ENCODE peak calls at places on chromosomes 12 and 14, in seven cellular contexts. Z, Q, W, O, D, R and S are unnamed samples.

GRCh38 chr12:23751641-23752040 is 197.8 kb downstream of the SOX5 start:
- DNase-seq in Z (no peak), Q (no peak), W (no peak), O (no peak), D (no peak), R (no peak), S (no peak)

GRCh38 chr14:92491782-92492181 is 21.8 kb upstream of the RIN3 start:
- DNase-seq in Z (no peak), Q (no peak), W (no peak), O (no peak), D (no peak), R (no peak), S (no peak)

GRCh38 chr14:44988694-44989093 is 26.7 kb downstream of the TOGARAM1 start:
- DNase-seq in Z (no peak), Q (no peak), W (no peak), O (peak; percentile 66), D (no peak), R (no peak), S (no peak)

GRCh38 chr14:45526715-45527549 is 273.9 kb upstream of the MIS18BP1 start:
- DNase-seq in Z (peak; percentile 85), Q (no peak), W (no peak), O (peak; percentile 70), D (peak; percentile 57), R (peak; percentile 51), S (no peak)

GRCh38 chr12:9064201-9064814 is 51.4 kb downstream of the A2M start:
- DNase-seq in Z (peak; percentile 78), Q (no peak), W (no peak), O (peak; percentile 83), D (peak; percentile 75), R (peak; percentile 83), S (peak; percentile 10)

GRCh38 chr14:46352876-46353275 is 298.7 kb downstream of the RPL10L start:
- DNase-seq in Z (no peak), Q (no peak), W (no peak), O (no peak), D (no peak), R (no peak), S (no peak)

GRCh38 chr12:108768591-108769500 is 37.5 kb upstream of the CORO1C start:
- DNase-seq in Z (peak; percentile 80), Q (no peak), W (no peak), O (peak; percentile 43), D (peak; percentile 71), R (peak; percentile 83), S (no peak)

GRCh38 chr12:96141216-96141944 is 52.8 kb upstream of the ELK3 start:
- DNase-seq in Z (no peak), Q (no peak), W (no peak), O (no peak), D (no peak), R (no peak), S (no peak)

GRCh38 chr14:71591929-71592328 is 340.3 kb upstream of the RGS6 start:
- DNase-seq in Z (no peak), Q (peak; percentile 15), W (peak; percentile 23), O (no peak), D (no peak), R (no peak), S (peak; percentile 39)

GRCh38 chr12:14959463-14959862 is 1.9 kb downstream of the ARHGDIB start:
- DNase-seq in Z (no peak), Q (no peak), W (no peak), O (no peak), D (no peak), R (no peak), S (no peak)

GRCh38 chr12:14960548-14961465 is 594 bp downstream of the ARHGDIB start:
- DNase-seq in Z (peak; percentile 29), Q (no peak), W (peak; percentile 57), O (no peak), D (no peak), R (peak; percentile 68), S (no peak)

GRCh38 chr12:14958361-14959125 is 2.9 kb downstream of the ARHGDIB start:
- DNase-seq in Z (no peak), Q (no peak), W (no peak), O (no peak), D (no peak), R (no peak), S (no peak)

GRCh38 chr12:14959126-14959440 is 2.3 kb downstream of the ARHGDIB start:
- DNase-seq in Z (no peak), Q (no peak), W (no peak), O (no peak), D (no peak), R (no peak), S (no peak)

GRCh38 chr12:14959916-14960315 is 1.5 kb downstream of the ARHGDIB start:
- DNase-seq in Z (no peak), Q (no peak), W (no peak), O (no peak), D (no peak), R (no peak), S (no peak)
- H3K27ac ChIP-seq in Z (no peak overlapping the region), Q (no peak overlapping the region), W (no peak overlapping the region), O (no peak overlapping the region), D (no peak overlapping the region), R (peak overlapping the region; percentile 85), S (peak overlapping the region; percentile 78)

GRCh38 chr12:67449591-67450052 is 180.5 kb downstream of the CAND1 start:
- DNase-seq in Z (no peak), Q (no peak), W (no peak), O (no peak), D (no peak), R (no peak), S (no peak)
- H3K27ac ChIP-seq in Z (no peak overlapping the region), Q (no peak overlapping the region), W (no peak overlapping the region), O (no peak overlapping the region), D (no peak overlapping the region), R (no peak overlapping the region), S (no peak overlapping the region)

DNA sequence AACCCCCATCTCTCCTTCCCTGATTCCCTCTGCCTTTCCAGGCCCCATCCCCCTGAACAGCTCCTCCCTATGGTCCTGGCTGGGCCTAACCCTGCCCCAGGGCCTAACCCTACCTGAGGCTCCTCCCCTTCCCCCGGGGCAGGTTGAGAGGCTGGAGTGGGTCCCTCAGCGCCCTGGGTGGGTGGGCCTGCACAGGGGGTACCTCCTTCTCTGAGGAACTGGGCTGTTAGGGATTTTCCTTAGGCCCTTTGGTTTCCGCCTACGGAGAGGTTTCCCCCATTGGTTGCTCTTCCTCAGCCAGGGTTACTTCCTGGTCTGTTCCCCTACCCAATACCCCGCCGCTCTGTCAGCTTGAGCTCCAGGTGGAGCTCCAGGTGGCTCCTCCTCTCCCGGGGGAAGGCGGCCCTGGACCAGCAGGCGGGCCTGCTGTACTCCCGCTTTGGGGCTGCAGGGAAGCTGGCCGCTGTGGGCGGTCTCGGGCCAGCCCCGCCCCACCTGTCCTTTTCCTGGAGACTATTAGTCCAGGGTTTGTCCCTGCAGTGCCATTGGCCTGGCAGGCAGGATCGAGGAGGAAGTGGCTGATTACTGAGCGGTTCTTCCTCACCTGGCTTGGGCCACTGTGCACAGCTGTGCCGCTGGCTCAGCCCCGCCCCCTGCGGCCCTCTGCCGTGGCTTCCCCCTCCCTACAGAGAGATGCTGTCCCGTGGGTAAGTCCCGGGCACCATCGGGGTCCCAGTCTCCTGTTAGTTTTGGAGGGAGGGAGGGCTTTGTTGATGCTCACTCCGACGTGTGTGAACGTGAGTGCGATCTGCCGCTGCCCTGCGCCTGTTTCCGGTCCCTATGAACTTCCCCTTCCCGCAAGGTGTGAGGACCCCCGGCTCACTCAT is 2.5 kb downstream of the C12orf57 start:
- DNase-seq in Z (peak; percentile 95), Q (no peak), W (no peak), O (peak; percentile 93), D (peak; percentile 96), R (peak; percentile 97), S (peak; percentile 92)
- H3K27ac ChIP-seq in Z (peak overlapping the region; percentile 85), Q (peak overlapping the region; percentile 95), W (peak overlapping the region; percentile 66), O (peak overlapping the region; percentile 26), D (peak overlapping the region; percentile 90), R (peak overlapping the region; percentile 60), S (peak overlapping the region; percentile 88)

GRCh38 chr12:3350432-3350831 is 140.6 kb upstream of the PRMT8 start:
- DNase-seq in Z (no peak), Q (no peak), W (no peak), O (no peak), D (no peak), R (no peak), S (no peak)
- H3K27ac ChIP-seq in Z (no peak overlapping the region), Q (no peak overlapping the region), W (no peak overlapping the region), O (no peak overlapping the region), D (no peak overlapping the region), R (no peak overlapping the region), S (no peak overlapping the region)

GRCh38 chr12:91108196-91108595 is 3.1 kb downstream of the LUM start:
- DNase-seq in Z (no peak), Q (no peak), W (no peak), O (no peak), D (no peak), R (no peak), S (no peak)

GRCh38 chr12:91113621-91114020 is 2.3 kb upstream of the LUM start:
- DNase-seq in Z (no peak), Q (no peak), W (no peak), O (no peak), D (no peak), R (no peak), S (no peak)

GRCh38 chr12:91106283-91106682 is 5.0 kb downstream of the LUM start:
- DNase-seq in Z (no peak), Q (no peak), W (no peak), O (no peak), D (no peak), R (no peak), S (no peak)

GRCh38 chr12:91109148-91109564 is 2.1 kb downstream of the LUM start:
- DNase-seq in Z (peak; percentile 78), Q (peak; percentile 15), W (no peak), O (peak; percentile 73), D (peak; percentile 62), R (peak; percentile 79), S (no peak)

GRCh38 chr12:91111366-91112321 is at the start of gene LUM:
- DNase-seq in Z (peak; percentile 22), Q (no peak), W (no peak), O (peak; percentile 35), D (no peak), R (no peak), S (no peak)
- H3K27ac ChIP-seq in Z (no peak within 1 kb of the TSS), Q (no peak within 1 kb of the TSS), W (no peak within 1 kb of the TSS), O (no peak within 1 kb of the TSS), D (no peak within 1 kb of the TSS), R (peak within 1 kb of the TSS; percentile 37), S (no peak within 1 kb of the TSS)

GRCh38 chr14:93789366-93790130 is 1.3 kb upstream of the PRIMA1 start:
- DNase-seq in Z (peak; percentile 42), Q (no peak), W (no peak), O (peak; percentile 37), D (no peak), R (no peak), S (no peak)

GRCh38 chr14:93788557-93789365 is 476 bp upstream of the PRIMA1 start:
- DNase-seq in Z (peak; percentile 78), Q (no peak), W (no peak), O (peak; percentile 75), D (peak; percentile 41), R (no peak), S (no peak)

GRCh38 chr14:93790966-93791365 is 2.7 kb upstream of the PRIMA1 start:
- DNase-seq in Z (no peak), Q (no peak), W (no peak), O (no peak), D (no peak), R (no peak), S (no peak)

GRCh38 chr14:93787465-93788306 is 599 bp downstream of the PRIMA1 start:
- DNase-seq in Z (peak; percentile 83), Q (no peak), W (no peak), O (peak; percentile 63), D (no peak), R (no peak), S (no peak)

GRCh38 chr14:93788307-93788556 is at the start of gene PRIMA1:
- DNase-seq in Z (no peak), Q (no peak), W (no peak), O (no peak), D (no peak), R (no peak), S (no peak)
- H3K27ac ChIP-seq in Z (peak within 1 kb of the TSS; percentile 59), Q (no peak within 1 kb of the TSS), W (no peak within 1 kb of the TSS), O (no peak within 1 kb of the TSS), D (peak within 1 kb of the TSS; percentile 85), R (no peak within 1 kb of the TSS), S (no peak within 1 kb of the TSS)